ENCODE peak calls at places on chromosomes 12 and 14, in seven cellular contexts. S, B, K, A, T, I and G are unnamed samples.

GRCh38 chr14:75518625-75519024 is 3.6 kb upstream of the BATF start:
- DNase-seq in S (peak; percentile 66), B (peak; percentile 75), K (no peak), A (no peak), T (no peak), I (peak; percentile 44), G (no peak)

GRCh38 chr14:30935445-30935844 is 61.1 kb downstream of the COCH start:
- DNase-seq in S (no peak), B (no peak), K (no peak), A (no peak), T (no peak), I (no peak), G (no peak)

GRCh38 chr12:148676-149416 is 65.1 kb downstream of the SLC6A12 start:
- DNase-seq in S (no peak), B (no peak), K (no peak), A (no peak), T (no peak), I (no peak), G (no peak)

GRCh38 chr12:55847033-55847432 is 4.3 kb upstream of the MMP19 start:
- DNase-seq in S (no peak), B (no peak), K (peak; percentile 36), A (no peak), T (no peak), I (no peak), G (no peak)

GRCh38 chr14:78611031-78611430 is 440.9 kb downstream of the NRXN3 start:
- DNase-seq in S (no peak), B (no peak), K (no peak), A (no peak), T (no peak), I (no peak), G (no peak)

GRCh38 chr12:74394647-74395046 is 143.0 kb upstream of the ATXN7L3B start:
- DNase-seq in S (no peak), B (no peak), K (no peak), A (no peak), T (no peak), I (no peak), G (no peak)

GRCh38 chr12:2652401-2653081 is 142.2 kb upstream of the FKBP4 start:
- DNase-seq in S (peak; percentile 51), B (no peak), K (no peak), A (no peak), T (no peak), I (no peak), G (no peak)

GRCh38 chr14:53047302-53047701 is 96.5 kb upstream of the FERMT2 start:
- DNase-seq in S (no peak), B (no peak), K (no peak), A (no peak), T (no peak), I (no peak), G (no peak)

GRCh38 chr14:74988131-74988530 is 14.6 kb upstream of the EIF2B2 start:
- DNase-seq in S (no peak), B (no peak), K (no peak), A (no peak), T (no peak), I (no peak), G (no peak)

GRCh38 chr14:70366890-70367289 is 7.4 kb upstream of the COX16 start:
- DNase-seq in S (no peak), B (no peak), K (no peak), A (no peak), T (no peak), I (no peak), G (no peak)

GRCh38 chr14:21852061-21852664 is 178.5 kb upstream of the OR4E1 start:
- DNase-seq in S (peak; percentile 76), B (no peak), K (no peak), A (peak; percentile 74), T (peak; percentile 41), I (peak; percentile 71), G (peak; percentile 66)

GRCh38 chr12:50642035-50642451 is 121.9 kb upstream of the ATF1 start:
- DNase-seq in S (no peak), B (no peak), K (peak; percentile 53), A (no peak), T (no peak), I (no peak), G (no peak)

GRCh38 chr14:23556700-23557440 is 799 bp downstream of the THTPA start:
- DNase-seq in S (no peak), B (no peak), K (no peak), A (no peak), T (no peak), I (no peak), G (no peak)

DNA sequence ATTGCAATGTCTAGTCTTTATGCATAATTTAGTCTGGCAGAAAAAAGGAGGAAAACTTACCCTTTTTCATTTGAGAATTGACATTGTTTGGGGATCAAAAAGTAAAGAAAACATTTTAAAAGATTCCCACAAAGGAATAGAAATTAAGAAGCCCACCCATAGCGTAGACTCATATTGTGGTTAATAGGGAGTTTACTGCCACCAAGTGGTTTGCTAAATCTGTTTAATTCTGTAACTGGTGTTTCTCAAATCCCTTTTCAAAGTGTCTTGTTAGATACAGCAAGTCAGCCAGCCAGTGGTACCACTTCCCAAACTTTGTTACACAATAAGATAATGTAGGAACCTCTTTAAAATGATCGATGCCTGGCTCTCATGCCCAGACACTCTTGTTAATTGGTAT is 180.3 kb downstream of the IPO8 start:
- DNase-seq in S (peak; percentile 55), B (no peak), K (no peak), A (no peak), T (no peak), I (peak; percentile 28), G (no peak)
- TF ChIP-seq CTCF in S (peak; percentile 60), B (peak; percentile 2), K (no peak), A (peak; percentile 12), T (peak; percentile 24), I (peak; percentile 33), G (no peak)

DNA sequence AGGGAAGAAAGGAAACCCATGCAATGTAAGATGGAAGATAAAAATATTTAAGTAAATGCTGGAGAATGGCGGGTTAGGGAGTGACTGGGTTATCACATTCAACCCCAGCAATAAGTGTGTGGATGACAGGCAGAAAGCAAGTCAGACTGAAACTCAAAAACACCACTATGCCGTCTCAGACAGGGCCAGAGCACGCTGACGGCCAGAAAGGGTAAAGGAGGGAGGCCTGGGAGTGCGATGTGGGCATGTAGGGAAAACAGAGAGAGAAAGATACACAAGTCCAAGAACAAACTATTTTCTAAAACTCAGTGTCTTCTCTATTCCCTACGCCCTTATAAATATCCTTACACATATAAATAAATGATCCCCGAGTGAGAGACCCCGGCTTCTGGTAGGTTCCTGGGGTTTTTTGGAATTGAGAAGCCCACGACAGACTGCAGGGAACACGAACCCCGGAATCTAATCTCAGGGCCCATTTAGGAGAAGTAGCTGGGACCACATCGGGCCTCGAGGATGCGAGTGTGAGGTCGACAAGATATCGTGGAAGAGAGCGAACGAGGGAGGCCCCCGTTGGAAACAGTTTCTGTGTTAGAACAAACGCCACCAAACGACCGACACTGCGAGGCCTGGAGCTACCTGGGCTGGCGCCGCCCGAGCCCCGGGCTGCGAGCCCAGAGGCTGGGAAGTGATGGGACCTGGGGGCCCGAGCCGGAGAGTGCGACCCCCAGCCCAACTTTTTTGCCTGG is 744 bp upstream of the OTX2 start:
- DNase-seq in S (peak; percentile 73), B (no peak), K (no peak), A (no peak), T (no peak), I (no peak), G (no peak)
- H3K27me3 ChIP-seq in S (peaks cover 21% of the 10 kb centered on the region), B (peaks cover 100% of the 10 kb centered on the region), K (peaks cover 83% of the 10 kb centered on the region), A (peaks cover 21% of the 10 kb centered on the region), T (peaks cover 96% of the 10 kb centered on the region), I (peaks cover 100% of the 10 kb centered on the region), G (peaks cover 97% of the 10 kb centered on the region)

DNA sequence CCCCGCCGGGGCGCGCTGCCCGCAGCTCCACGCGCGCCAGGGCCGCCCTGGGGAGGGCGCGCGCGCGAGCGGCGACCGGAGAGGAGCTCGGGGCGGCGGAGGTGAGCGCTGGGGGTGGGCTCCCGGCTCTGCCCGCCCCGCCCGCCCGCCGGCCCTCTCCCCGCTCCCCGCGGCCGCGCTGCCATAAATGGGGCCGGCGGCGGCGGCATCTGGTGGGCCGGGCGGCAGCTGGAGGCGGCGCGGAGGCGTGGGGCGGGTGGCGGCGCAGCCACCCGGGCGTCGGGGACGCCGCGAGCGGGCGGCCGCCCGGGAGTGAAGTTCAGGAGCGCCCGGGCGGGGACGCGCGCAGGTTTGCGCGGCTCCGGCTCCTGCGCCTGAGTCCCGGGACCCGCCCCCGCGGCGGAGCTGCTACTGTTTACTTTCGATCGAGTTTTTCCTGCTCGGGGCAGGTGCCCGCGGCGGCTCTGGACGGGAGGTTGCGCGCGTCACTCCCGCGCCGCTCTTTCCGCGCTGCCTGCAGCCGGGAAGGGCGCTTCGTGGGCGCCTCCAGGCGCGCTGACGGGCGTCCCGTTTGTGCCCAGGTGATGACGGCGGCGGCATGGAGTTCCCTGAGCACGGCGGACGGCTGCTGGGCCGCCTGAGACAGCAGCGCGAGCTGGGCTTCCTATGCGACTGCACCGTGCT is at the start of gene ZBTB42:
- DNase-seq in S (peak; percentile 69), B (peak; percentile 92), K (no peak), A (peak; percentile 78), T (peak; percentile 83), I (peak; percentile 77), G (peak; percentile 57)
- TF ChIP-seq CTCF in S (no peak), B (no peak), K (no peak), A (no peak), T (no peak), I (no peak), G (no peak)

DNA sequence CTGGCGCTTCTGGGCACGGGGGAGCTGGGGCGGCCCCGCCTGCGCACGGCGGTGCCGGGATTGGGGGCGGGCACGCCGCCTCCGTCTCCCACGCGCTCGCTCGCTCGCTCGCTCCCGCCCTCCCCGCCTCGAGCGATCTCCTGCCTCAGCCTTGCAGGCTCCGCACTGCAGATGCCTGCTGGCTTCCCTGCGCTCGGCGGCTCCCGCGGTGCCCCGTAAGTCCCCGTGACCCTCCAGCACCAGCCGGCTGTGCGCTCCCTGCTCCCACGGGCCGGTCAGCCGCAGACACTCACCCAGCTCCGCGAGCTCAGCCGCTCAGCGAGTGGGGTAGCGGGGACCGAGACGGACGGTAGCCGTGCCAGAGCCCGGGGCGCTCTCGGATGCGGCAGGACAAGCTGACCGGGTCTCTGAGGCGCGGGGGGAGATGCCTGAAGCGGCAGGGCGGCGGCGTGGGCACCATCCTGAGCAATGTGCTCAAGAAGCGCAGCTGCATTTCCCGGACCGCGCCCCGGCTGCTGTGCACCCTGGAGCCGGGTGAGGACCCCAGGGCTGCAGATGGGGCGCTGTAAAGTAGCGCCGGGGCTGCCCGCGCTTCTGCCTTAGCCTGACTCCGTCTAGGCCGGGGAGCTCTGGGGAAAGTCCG is at the start of gene TBC1D30:
- DNase-seq in S (peak; percentile 72), B (peak; percentile 85), K (no peak), A (no peak), T (peak; percentile 59), I (peak; percentile 59), G (no peak)
- H3K27me3 ChIP-seq in S (peaks cover 82% of the 10 kb centered on the region), B (peaks cover 65% of the 10 kb centered on the region), K (peaks cover 48% of the 10 kb centered on the region), A (peaks cover 4% of the 10 kb centered on the region), T (peaks cover 17% of the 10 kb centered on the region), I (peaks cover 65% of the 10 kb centered on the region), G (peaks cover 56% of the 10 kb centered on the region)

DNA sequence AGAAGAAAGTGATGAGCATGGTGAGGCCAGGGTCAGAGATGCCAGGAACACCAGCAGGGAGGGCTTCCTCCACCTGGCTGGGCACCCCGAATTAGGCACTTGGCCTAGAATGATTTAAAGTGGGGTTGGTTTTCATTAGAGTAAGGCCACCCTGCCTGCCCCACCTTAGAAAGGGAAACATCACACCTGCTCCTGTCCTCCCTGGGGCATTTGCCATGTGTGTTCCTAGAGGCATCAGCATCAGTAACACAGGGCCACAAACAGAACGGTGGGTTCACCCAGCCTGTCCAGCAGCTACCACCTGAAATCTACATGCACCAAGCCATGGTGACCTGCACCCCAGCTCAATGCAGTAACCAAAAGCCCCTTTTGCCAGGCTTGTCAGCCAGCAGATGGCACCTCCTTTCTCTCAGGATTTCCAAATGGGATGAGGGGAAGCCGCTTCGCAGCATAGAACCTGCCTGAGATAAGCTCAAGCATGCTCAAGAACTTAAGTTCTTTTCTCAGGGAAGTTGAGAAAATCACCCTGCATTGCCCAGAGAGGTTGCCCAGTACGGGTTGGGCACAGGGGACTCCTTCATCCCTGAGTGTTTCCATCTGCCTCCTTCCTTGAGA is 338.8 kb downstream of the DPF3 start:
- DNase-seq in S (no peak), B (no peak), K (no peak), A (no peak), T (no peak), I (no peak), G (no peak)
- TF ChIP-seq CTCF in S (peak; percentile 5), B (no peak), K (no peak), A (no peak), T (no peak), I (no peak), G (no peak)